ENCODE peak calls at places on chromosomes 7 and 10, in six cellular contexts. H is SK-N-SH, J is GM12878, L is HepG2, V is Panc1, A is K562. R is an unnamed sample.

GRCh38 chr7:124856299-124856888 is 73.2 kb downstream of the POT1 start:
- DNase-seq in H (peak; percentile 37), J (no peak), L (peak; percentile 37), V (peak; percentile 39), A (peak; percentile 26), R (peak; percentile 32)

GRCh38 chr10:132543916-132544743 is 6.5 kb downstream of the INPP5A start:
- DNase-seq in H (no peak), J (no peak), L (no peak), V (no peak), A (no peak), R (no peak)

GRCh38 chr10:130997267-130998045 is 314.1 kb downstream of the TCERG1L start:
- DNase-seq in H (no peak), J (no peak), L (no peak), V (no peak), A (no peak), R (no peak)

GRCh38 chr7:122884186-122884585 is 2.1 kb downstream of the CADPS2 start:
- DNase-seq in H (no peak), J (no peak), L (no peak), V (no peak), A (no peak), R (no peak)

GRCh38 chr10:35439172-35439571 is 102.9 kb downstream of the CCNY start:
- DNase-seq in H (no peak), J (no peak), L (no peak), V (no peak), A (no peak), R (no peak)

GRCh38 chr7:39017369-39017768 is 39.7 kb downstream of the POU6F2 start:
- DNase-seq in H (no peak), J (no peak), L (no peak), V (no peak), A (no peak), R (no peak)

GRCh38 chr7:51126324-51126723 is 190.3 kb downstream of the COBL start:
- DNase-seq in H (no peak), J (no peak), L (no peak), V (no peak), A (no peak), R (no peak)

GRCh38 chr10:107232013-107232412 is 67.5 kb upstream of the SORCS1 start:
- DNase-seq in H (no peak), J (no peak), L (no peak), V (no peak), A (no peak), R (no peak)

GRCh38 chr10:74190494-74190893 is 39.5 kb downstream of the ADK start:
- DNase-seq in H (no peak), J (no peak), L (no peak), V (no peak), A (no peak), R (no peak)

GRCh38 chr7:37081436-37081835 is 357.1 kb upstream of the AOAH start:
- DNase-seq in H (no peak), J (peak; percentile 24), L (no peak), V (no peak), A (no peak), R (no peak)

GRCh38 chr7:132249591-132249971 is 326.7 kb downstream of the PLXNA4 start:
- DNase-seq in H (peak; percentile 40), J (no peak), L (peak; percentile 64), V (no peak), A (peak; percentile 51), R (no peak)

GRCh38 chr10:27035163-27035562 is 65.1 kb downstream of the ANKRD26 start:
- DNase-seq in H (no peak), J (no peak), L (no peak), V (no peak), A (no peak), R (no peak)

GRCh38 chr7:152312316-152312715 is 123.5 kb downstream of the KMT2C start:
- DNase-seq in H (no peak), J (no peak), L (no peak), V (no peak), A (no peak), R (no peak)

GRCh38 chr7:74579800-74580685 is 77.5 kb upstream of the GTF2I start:
- DNase-seq in H (no peak), J (no peak), L (peak; percentile 94), V (no peak), A (no peak), R (no peak)

GRCh38 chr10:33122014-33122788 is 164.2 kb upstream of the ITGB1 start:
- DNase-seq in H (no peak), J (no peak), L (no peak), V (no peak), A (no peak), R (no peak)

GRCh38 chr10:34194259-34194658 is 620.8 kb downstream of the PARD3 start:
- DNase-seq in H (peak; percentile 42), J (no peak), L (no peak), V (no peak), A (no peak), R (no peak)

GRCh38 chr10:130022501-130023299 is 58.6 kb upstream of the EBF3 start:
- DNase-seq in H (no peak), J (no peak), L (no peak), V (no peak), A (no peak), R (no peak)

GRCh38 chr10:33234779-33235178 is 99.7 kb downstream of the NRP1 start:
- DNase-seq in H (peak; percentile 28), J (no peak), L (no peak), V (no peak), A (no peak), R (no peak)

GRCh38 chr7:103918928-103919868 is 70.3 kb downstream of the RELN start:
- DNase-seq in H (no peak), J (no peak), L (no peak), V (no peak), A (peak; percentile 85), R (no peak)

GRCh38 chr10:97165499-97165898 is 20.3 kb downstream of the SLIT1 start:
- DNase-seq in H (no peak), J (no peak), L (no peak), V (no peak), A (no peak), R (no peak)

GRCh38 chr7:69864283-69864682 is 266.0 kb downstream of the AUTS2 start:
- DNase-seq in H (peak; percentile 52), J (no peak), L (no peak), V (no peak), A (no peak), R (no peak)

DNA sequence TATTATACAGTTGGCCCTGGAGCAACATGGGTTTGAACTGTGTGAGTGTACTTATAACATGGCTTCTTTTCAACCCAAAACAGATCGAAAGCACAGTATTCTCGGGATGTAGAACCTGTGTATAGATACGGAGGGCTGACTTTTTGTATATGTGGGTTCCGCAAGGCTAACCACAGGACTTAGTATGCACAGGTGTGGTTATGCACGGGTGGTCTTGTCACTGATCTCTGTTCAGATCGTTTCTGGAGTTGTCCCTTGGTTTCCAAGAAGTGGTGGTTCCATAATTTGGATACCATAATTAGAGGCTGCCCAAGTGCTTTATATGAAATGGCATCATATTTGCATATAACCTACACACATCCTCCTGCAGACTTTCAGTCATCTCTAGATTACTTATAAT is 10.9 kb upstream of the BHLHA15 start:
- DNase-seq in H (no peak), J (peak; percentile 53), L (no peak), V (no peak), A (no peak), R (no peak)
- H3K4me1 ChIP-seq in H (no peaks in the 10 kb centered on the region), J (peaks cover 47% of the 10 kb centered on the region), L (peaks cover 19% of the 10 kb centered on the region), V (no peaks in the 10 kb centered on the region), A (peaks cover 19% of the 10 kb centered on the region), R (no peaks in the 10 kb centered on the region)

GRCh38 chr7:128937271-128937646 is 468 bp upstream of the IRF5 start:
- DNase-seq in H (no peak), J (no peak), L (no peak), V (no peak), A (no peak), R (no peak)

GRCh38 chr7:128938524-128939074 is 872 bp downstream of the IRF5 start:
- DNase-seq in H (peak; percentile 70), J (no peak), L (no peak), V (no peak), A (no peak), R (no peak)

GRCh38 chr7:128936798-128937197 is 929 bp upstream of the IRF5 start:
- DNase-seq in H (no peak), J (no peak), L (no peak), V (no peak), A (no peak), R (no peak)

GRCh38 chr7:128939075-128939860 is 1.5 kb downstream of the IRF5 start:
- DNase-seq in H (peak; percentile 35), J (peak; percentile 65), L (no peak), V (no peak), A (no peak), R (no peak)

GRCh38 chr7:128937647-128938523 is at the start of gene IRF5:
- DNase-seq in H (peak; percentile 85), J (no peak), L (no peak), V (no peak), A (no peak), R (peak; percentile 15)
- TF ChIP-seq SIN3A in H (no peak), J (peak; percentile 66), L (no peak), V (no peak), A (no peak), R (no peak)

DNA sequence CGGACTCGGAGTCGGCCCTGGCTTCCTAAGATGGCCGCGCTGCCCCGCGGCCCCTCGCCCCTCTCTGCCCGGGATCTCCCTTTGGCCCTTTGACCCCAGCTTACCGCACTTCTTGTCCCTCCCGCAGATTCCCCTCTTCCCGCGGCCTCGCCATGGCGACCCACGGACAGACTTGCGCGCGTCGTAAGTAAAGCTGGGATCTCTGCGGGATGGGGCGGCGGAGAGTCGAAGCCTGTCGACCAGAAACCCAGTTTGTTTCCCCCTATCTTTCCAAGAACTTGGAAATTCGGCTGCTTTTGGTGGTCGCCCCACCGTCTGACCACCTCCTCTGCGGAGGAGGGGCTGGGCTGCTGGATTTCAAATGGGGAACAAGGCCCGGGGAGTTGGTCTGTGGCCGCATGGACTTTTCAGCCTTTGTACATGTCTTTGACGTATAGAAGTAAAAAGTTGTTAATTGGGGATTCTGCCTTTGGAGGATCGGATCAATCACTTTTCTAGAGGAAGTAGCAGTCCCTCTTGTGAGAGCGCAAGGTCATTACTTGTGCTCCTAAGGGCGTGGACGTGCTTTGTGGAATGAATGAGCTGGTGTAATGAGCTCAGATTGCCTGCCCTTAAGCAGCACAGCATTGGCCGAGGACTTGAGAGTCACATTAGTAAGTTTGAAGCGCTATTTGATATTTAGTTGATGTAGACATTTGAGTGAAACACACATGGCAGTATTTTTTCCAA is 575 bp downstream of the VDAC2 start:
- DNase-seq in H (peak; percentile 24), J (no peak), L (peak; percentile 48), V (no peak), A (peak; percentile 61), R (no peak)
- TF ChIP-seq REST in H (no peak), J (no peak), L (no peak), V (no peak), A (no peak), R (no peak)

DNA sequence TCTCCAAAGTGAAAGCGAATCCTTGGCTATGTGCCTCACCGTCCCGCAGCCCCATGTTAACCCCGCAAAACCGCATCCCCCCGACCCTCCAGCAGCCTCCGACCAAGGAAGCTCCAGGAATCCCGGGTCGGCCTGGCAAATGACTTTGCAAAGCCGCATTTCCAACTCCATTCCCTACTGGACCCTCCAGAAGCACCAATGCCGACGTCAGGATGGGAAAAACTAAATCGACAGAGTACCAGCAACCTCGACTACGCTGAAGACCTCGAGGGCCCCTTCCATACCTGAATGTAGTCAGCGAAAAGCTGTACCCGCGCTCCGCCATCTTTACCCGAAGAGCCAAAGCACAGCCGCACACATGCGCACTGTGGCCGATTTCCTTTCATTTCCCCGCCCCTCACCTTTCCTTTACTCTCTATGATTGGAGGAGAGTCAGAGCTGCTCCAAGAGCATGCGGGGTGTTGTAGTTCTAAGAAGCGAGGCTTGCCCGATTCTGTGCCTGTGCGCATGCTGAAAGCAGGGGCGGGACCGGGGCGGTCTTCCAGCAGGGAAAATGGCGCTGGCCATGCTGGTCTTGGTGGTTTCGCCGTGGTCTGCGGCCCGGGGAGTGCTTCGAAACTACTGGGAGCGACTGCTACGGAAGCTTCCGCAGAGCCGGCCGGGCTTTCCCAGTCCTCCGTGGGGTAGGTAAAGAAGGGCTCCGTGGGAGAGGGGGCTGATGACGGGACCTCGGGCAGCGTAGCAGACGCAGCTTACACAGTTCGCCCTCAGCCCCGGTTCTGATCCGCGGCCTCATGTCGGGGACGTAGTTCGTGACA is at the start of the genes MRPL32 and PSMA2:
- DNase-seq in H (peak; percentile 95), J (peak; percentile 95), L (peak; percentile 97), V (peak; percentile 96), A (peak; percentile 98), R (peak; percentile 95)
- H3K4me1 ChIP-seq in H (peaks cover 19% of the 10 kb centered on the region), J (peaks cover 15% of the 10 kb centered on the region), L (peaks cover 55% of the 10 kb centered on the region), V (peaks cover 27% of the 10 kb centered on the region), A (no peaks in the 10 kb centered on the region), R (peaks cover 26% of the 10 kb centered on the region)